ENCODE peak calls at places on chromosomes 11 and 22, in five cellular contexts. One of them, this sample, is unnamed.

GRCh38 chr11:84819128-84819527 is 808.0 kb downstream of the DLG2 start:
- DNase-seq in HCT116: no peak
- DNase-seq in PC-3: peak
- DNase-seq in GM23248: peak
- DNase-seq in neural progenitor cell: no peak
- DNase-seq in this sample: no peak

GRCh38 chr22:43897751-43898261 is 6.0 kb upstream of the PNPLA5 start:
- DNase-seq in neural progenitor cell: no peak
- DNase-seq in GM23248: peak
- DNase-seq in HCT116: no peak
- DNase-seq in PC-3: peak
- DNase-seq in this sample: no peak

GRCh38 chr11:13114566-13115465 is 105.7 kb downstream of the RASSF10 start:
- DNase-seq in neural progenitor cell: peak
- DNase-seq in HCT116: no peak
- DNase-seq in PC-3: peak
- DNase-seq in GM23248: peak
- DNase-seq in this sample: no peak

GRCh38 chr11:123560001-123560400 is 94.4 kb downstream of the SCN3B start:
- DNase-seq in GM23248: peak
- DNase-seq in HCT116: no peak
- DNase-seq in PC-3: no peak
- DNase-seq in neural progenitor cell: peak
- DNase-seq in this sample: no peak

GRCh38 chr11:11864803-11865202 is 23.0 kb downstream of the USP47 start:
- DNase-seq in HCT116: no peak
- DNase-seq in PC-3: no peak
- DNase-seq in GM23248: no peak
- DNase-seq in neural progenitor cell: no peak
- DNase-seq in this sample: no peak

GRCh38 chr11:46238078-46238966 is 39.1 kb upstream of the CREB3L1 start:
- DNase-seq in GM23248: peak
- DNase-seq in PC-3: no peak
- DNase-seq in neural progenitor cell: peak
- DNase-seq in HCT116: no peak
- DNase-seq in this sample: no peak

GRCh38 chr11:109853156-109853776 is 239.9 kb upstream of the ZC3H12C start:
- DNase-seq in PC-3: peak
- DNase-seq in GM23248: peak
- DNase-seq in neural progenitor cell: peak
- DNase-seq in HCT116: peak
- DNase-seq in this sample: peak

GRCh38 chr11:96309001-96309642 is 33.9 kb downstream of the MAML2 start:
- DNase-seq in HCT116: no peak
- DNase-seq in PC-3: peak
- DNase-seq in GM23248: peak
- DNase-seq in neural progenitor cell: peak
- DNase-seq in this sample: no peak

GRCh38 chr22:19124377-19124776 is 2.2 kb upstream of the DGCR2 start:
- DNase-seq in HCT116: no peak
- DNase-seq in GM23248: no peak
- DNase-seq in neural progenitor cell: no peak
- DNase-seq in PC-3: no peak
- DNase-seq in this sample: no peak

GRCh38 chr11:32830413-32830738 is 649 bp downstream of the PRRG4 start:
- DNase-seq in GM23248: no peak
- DNase-seq in PC-3: peak
- DNase-seq in HCT116: no peak
- DNase-seq in neural progenitor cell: no peak
- DNase-seq in this sample: no peak

GRCh38 chr11:87125257-87125656 is 87.5 kb downstream of the TMEM135 start:
- DNase-seq in GM23248: peak
- DNase-seq in PC-3: no peak
- DNase-seq in neural progenitor cell: no peak
- DNase-seq in HCT116: no peak
- DNase-seq in this sample: no peak

GRCh38 chr11:108985611-108986279 is 320.9 kb downstream of the DDX10 start:
- DNase-seq in GM23248: peak
- DNase-seq in neural progenitor cell: no peak
- DNase-seq in HCT116: no peak
- DNase-seq in PC-3: peak
- DNase-seq in this sample: no peak

GRCh38 chr11:12900496-12900895 is 108.6 kb upstream of the RASSF10 start:
- DNase-seq in neural progenitor cell: no peak
- DNase-seq in HCT116: no peak
- DNase-seq in PC-3: peak
- DNase-seq in GM23248: peak
- DNase-seq in this sample: no peak

GRCh38 chr11:76164081-76164480 is 42.2 kb downstream of the WNT11 start:
- DNase-seq in neural progenitor cell: no peak
- DNase-seq in PC-3: no peak
- DNase-seq in GM23248: no peak
- DNase-seq in HCT116: no peak
- DNase-seq in this sample: no peak

GRCh38 chr11:118530180-118530682 is 761 bp upstream of the TMEM25 start:
- DNase-seq in HCT116: no peak
- DNase-seq in GM23248: peak
- DNase-seq in neural progenitor cell: no peak
- DNase-seq in PC-3: peak
- DNase-seq in this sample: no peak

GRCh38 chr22:46758867-46759290 is 3.6 kb upstream of the TBC1D22A start:
- DNase-seq in neural progenitor cell: peak
- DNase-seq in PC-3: peak
- DNase-seq in GM23248: peak
- DNase-seq in HCT116: peak
- DNase-seq in this sample: peak

GRCh38 chr11:120564573-120565301 is 53.2 kb downstream of the GRIK4 start:
- DNase-seq in PC-3: no peak
- DNase-seq in GM23248: peak
- DNase-seq in HCT116: no peak
- DNase-seq in neural progenitor cell: peak
- DNase-seq in this sample: no peak

GRCh38 chr11:33040127-33040861 is 922 bp downstream of the TCP11L1 start:
- DNase-seq in PC-3: peak
- DNase-seq in HCT116: no peak
- DNase-seq in neural progenitor cell: no peak
- DNase-seq in GM23248: peak
- DNase-seq in this sample: peak

DNA sequence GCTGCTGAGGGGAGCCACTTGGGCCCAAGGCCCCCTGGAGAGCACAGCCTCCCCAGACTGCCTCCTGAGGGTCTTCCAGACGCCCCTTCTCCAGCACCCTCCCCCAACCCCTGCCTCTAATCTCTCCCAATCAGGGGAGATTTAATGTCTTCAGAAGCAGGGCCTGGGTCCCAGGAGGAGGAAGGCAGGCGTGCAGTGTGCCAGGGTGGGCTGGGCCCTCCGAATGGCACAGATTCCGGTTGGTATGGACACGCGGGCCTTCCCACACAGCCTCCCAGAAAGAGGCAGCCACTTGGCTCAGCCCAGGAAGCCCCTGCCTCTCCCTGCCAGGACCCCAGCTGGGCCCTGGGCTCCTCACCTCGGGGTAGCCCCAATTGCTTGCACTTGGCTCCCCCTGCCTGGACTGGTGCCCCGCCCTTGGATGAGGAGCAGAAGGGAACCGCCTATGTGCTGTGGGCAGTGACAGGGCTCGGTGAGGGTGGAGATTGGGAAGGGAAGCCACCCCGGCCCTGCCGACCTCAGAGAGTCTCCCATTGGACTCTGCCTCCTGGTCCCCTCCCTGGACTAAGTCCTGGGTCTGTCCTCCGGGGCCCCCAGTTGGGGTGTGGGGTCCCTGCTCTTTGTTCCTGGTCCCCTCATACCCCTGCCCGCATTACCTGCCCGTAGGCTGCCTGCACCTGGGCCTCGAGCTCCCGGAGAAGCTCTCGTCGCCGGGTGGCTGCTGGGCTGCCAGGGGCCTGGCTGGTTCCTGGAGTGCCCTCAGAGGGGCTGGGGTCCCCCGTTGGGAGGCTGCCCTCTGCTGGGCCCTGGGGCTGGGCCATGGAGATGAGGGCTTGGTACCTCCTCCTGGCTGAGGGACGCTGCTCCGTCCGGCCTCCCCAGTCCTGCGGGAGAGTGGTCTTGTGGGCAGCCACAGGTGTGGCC is 572 bp upstream of the CABP2 start:
- DNase-seq in PC-3: no peak
- DNase-seq in neural progenitor cell: no peak
- DNase-seq in HCT116: no peak
- DNase-seq in GM23248: no peak
- DNase-seq in this sample: no peak
- H3K4me2 ChIP-seq in PC-3: no peak
- H3K4me2 ChIP-seq in neural progenitor cell: no peak
- H3K4me2 ChIP-seq in HCT116: no peak
- H3K4me2 ChIP-seq in GM23248: no peak
- H3K4me2 ChIP-seq in this sample: no peak

GRCh38 chr11:843818-844692 is 1.4 kb downstream of the TSPAN4 start:
- DNase-seq in neural progenitor cell: peak
- DNase-seq in HCT116: no peak
- DNase-seq in GM23248: peak
- DNase-seq in PC-3: peak
- DNase-seq in this sample: no peak

GRCh38 chr11:843086-843704 is 543 bp downstream of the TSPAN4 start:
- DNase-seq in GM23248: peak
- DNase-seq in PC-3: no peak
- DNase-seq in HCT116: no peak
- DNase-seq in neural progenitor cell: no peak
- DNase-seq in this sample: no peak

GRCh38 chr11:845872-846271 is 3.2 kb downstream of the TSPAN4 start:
- DNase-seq in PC-3: no peak
- DNase-seq in neural progenitor cell: no peak
- DNase-seq in GM23248: peak
- DNase-seq in HCT116: no peak
- DNase-seq in this sample: no peak

GRCh38 chr11:846496-847098 is 3.9 kb downstream of the TSPAN4 start:
- DNase-seq in GM23248: peak
- DNase-seq in neural progenitor cell: no peak
- DNase-seq in PC-3: no peak
- DNase-seq in HCT116: no peak
- DNase-seq in this sample: no peak

DNA sequence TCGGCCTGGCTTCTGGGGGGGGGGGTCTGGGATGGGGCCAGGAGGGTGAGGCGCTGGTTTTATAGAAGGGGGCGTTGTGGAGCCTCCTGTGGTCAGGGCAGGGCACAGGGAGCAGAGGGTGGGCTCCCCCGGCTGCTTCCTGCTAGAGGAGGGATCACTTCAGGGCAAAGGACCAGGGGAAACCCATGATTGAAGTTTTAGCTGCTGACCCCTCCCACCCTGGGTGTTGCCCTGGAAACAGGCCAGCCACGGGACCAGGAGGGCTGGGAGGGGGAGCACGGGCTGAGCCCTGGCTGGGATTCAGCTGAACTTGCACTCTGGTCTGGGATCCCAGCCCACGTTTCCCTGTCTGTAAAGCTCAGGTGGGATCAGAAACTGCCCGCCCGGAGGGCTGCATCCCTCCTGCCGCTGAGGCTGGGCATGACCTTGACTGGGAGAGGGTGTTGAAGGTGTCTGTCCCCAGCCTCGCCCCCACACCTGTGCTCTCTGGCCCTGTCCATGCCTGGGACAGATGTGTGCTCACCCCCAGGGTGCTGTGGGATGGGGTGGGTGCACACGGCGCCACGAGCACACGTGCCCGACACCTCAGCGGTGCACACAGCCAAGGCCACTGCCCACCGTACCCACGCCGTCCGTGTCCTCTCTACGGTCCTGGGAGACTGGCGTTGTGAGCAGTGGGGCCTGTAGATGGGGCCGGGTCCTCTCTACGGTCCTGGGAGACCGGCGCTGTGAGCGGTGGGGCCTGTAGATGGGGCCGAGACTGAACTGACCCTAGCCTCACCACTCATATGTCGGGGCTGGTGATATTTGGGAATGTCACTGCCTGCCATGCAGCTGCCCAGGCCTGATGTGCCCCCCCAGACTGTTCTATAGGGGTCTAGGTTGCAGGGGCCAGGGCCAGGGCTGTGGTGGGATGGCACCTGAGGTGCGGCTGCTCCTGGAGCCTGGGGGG is 2.3 kb downstream of the TSPAN4 start:
- DNase-seq in GM23248: peak
- DNase-seq in neural progenitor cell: peak
- DNase-seq in PC-3: peak
- DNase-seq in HCT116: no peak
- DNase-seq in this sample: peak
- TF ChIP-seq EZH2phosphoT487 in GM23248: no peak
- TF ChIP-seq EZH2phosphoT487 in neural progenitor cell: no peak
- TF ChIP-seq EZH2phosphoT487 in PC-3: no peak
- TF ChIP-seq EZH2phosphoT487 in HCT116: no peak
- TF ChIP-seq EZH2phosphoT487 in this sample: no peak

DNA sequence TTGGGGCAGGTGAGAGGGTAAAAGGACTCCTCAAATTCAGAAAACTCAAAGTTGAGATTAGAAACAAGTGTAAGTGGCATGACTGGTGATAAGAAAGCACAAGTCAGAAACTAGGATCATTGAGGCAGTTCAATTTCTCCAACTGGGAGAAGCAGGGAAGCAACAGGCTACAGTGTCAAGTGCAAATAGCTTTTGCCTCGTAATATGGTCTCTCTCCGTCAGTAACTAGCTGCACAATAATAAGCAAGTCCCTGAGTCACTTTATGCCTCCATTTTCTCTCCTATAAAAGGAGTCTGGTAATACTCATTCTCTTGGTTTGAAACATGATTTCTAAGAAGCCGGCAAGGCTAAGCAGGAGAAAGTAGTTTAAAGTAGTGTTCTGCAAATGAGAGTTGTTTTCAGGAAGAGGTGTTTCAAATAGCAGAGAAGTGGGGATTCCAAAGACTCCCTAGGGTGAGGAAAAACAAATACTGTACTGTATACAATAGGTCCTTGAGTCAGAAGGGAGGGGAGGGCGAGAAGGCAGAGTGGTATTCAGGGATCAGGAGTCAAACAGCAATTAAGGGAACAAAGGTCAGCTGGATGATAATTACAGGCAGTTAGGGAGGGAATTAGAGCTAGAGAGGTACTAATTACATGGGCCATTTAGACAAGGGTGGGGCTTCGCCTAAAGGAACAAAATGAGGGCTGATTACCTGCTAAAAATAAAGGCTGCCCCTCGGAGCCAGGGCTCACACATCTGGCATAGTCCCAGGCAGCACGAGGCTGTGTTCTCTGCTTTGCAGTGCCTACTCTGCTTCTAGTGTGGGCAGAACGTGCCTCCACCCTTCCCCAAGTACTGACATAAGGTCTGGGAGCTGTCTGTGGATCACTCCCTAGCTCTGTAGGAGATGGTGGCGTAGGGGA is 96.0 kb upstream of the BDNF start:
- DNase-seq in PC-3: no peak
- DNase-seq in neural progenitor cell: peak
- DNase-seq in HCT116: no peak
- DNase-seq in GM23248: peak
- DNase-seq in this sample: no peak
- H2AFZ ChIP-seq in PC-3: no peak
- H2AFZ ChIP-seq in neural progenitor cell: no peak
- H2AFZ ChIP-seq in HCT116: peak
- H2AFZ ChIP-seq in GM23248: peak
- H2AFZ ChIP-seq in this sample: no peak

DNA sequence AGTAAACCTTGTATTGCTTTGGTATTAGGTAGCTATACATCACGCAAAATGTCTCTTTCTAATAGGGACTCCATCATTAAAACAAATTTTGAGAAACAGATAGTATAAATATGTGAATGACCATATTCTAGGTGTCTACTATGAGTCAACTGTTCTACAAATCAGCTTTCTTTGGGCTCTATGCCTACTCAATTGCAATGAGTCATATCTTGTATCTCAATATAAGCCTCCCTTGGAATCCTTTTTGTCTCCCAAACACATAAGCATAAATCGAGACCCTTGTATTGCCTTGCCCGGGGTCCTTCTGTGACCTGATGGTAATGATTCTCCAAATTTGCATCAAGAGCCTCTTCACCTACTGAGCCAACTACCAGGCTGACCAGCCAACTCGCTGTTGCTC is 22.3 kb downstream of the BLID start:
- DNase-seq in GM23248: peak
- DNase-seq in HCT116: no peak
- DNase-seq in PC-3: peak
- DNase-seq in neural progenitor cell: no peak
- DNase-seq in this sample: no peak
- H3K4me2 ChIP-seq in GM23248: peak
- H3K4me2 ChIP-seq in HCT116: no peak
- H3K4me2 ChIP-seq in PC-3: no peak
- H3K4me2 ChIP-seq in neural progenitor cell: no peak
- H3K4me2 ChIP-seq in this sample: no peak

This sample was measured in OCI-LY7.